ENCODE peak calls at places on chromosomes 11 and 22, in nine cellular contexts. Y is brain microvascular endothelial cell, O is body of pancreas, P is HCT116, N is IMR-90, M is AG04450, Q is fibroblast of lung, I is tibial artery, E is testis. C is an unnamed sample.
A peak's percentile ranks its signal among the peaks of the same experiment; 100 is the strongest.

GRCh38 chr11:14894657-14895598 is 2.9 kb upstream of the CYP2R1 start:
- DNase-seq in Y (no peak), O (no peak), P (no peak), N (peak; percentile 52), M (no peak), Q (peak; percentile 93), I (peak; percentile 70), E (peak; percentile 35), C (no peak)

GRCh38 chr11:5992604-5993251 is 5.9 kb upstream of the OR52L1 start:
- DNase-seq in Y (peak; percentile 8), O (no peak), P (peak; percentile 13), N (peak; percentile 7), M (no peak), Q (peak; percentile 4), I (no peak), E (no peak), C (no peak)

GRCh38 chr22:22348127-22348814 is 103.7 kb downstream of the VPREB1 start:
- DNase-seq in Y (no peak), O (no peak), P (peak; percentile 26), N (no peak), M (no peak), Q (no peak), I (no peak), E (peak; percentile 57), C (no peak)

GRCh38 chr11:12868315-12869073 is 140.6 kb upstream of the RASSF10 start:
- DNase-seq in Y (no peak), O (no peak), P (no peak), N (peak; percentile 27), M (no peak), Q (peak; percentile 31), I (no peak), E (no peak), C (no peak)

GRCh38 chr11:20015529-20016427 is 144.5 kb downstream of the DBX1 start:
- DNase-seq in Y (no peak), O (peak; percentile 37), P (no peak), N (no peak), M (no peak), Q (no peak), I (no peak), E (no peak), C (no peak)

GRCh38 chr11:18322818-18323570 is 627 bp downstream of the GTF2H1 start:
- DNase-seq in Y (no peak), O (no peak), P (no peak), N (no peak), M (no peak), Q (no peak), I (no peak), E (no peak), C (no peak)

GRCh38 chr22:50082961-50083461 is 2.2 kb downstream of the MLC1 start:
- DNase-seq in Y (no peak), O (no peak), P (no peak), N (no peak), M (no peak), Q (no peak), I (no peak), E (no peak), C (no peak)

GRCh38 chr22:23305321-23305910 is 125.1 kb downstream of the BCR start:
- DNase-seq in Y (peak; percentile 64), O (no peak), P (no peak), N (peak; percentile 80), M (no peak), Q (peak; percentile 61), I (peak; percentile 84), E (peak; percentile 26), C (no peak)

DNA sequence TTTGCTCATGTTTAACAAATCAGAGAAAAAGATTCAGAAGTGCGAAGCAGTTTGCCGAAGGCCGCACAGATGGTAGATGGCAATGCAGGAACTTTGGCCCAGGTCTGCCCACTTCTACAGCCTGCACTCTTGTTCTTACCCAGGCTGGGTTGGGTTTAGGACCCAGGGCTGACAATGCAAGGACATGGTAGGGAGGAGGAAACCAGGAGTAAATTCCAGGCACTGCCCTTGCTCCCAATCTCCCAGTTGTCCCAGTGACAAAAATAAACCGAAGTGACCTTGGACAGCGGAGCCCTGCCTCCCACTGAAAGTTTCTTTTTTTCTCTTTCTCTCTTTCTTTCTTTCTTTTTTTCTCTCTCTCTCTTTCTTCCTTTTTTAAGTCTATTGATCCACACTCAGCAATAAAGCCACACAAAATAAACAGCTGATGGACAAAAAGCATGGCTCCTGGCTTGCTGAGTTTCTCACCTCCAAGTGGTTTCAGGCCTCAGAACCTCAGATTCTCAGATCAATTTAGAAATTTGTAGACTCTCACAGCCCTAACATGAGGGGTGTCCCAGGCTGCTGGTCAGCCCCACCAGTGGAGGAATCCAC is 33.5 kb upstream of the FCHSD2 start:
- DNase-seq in Y (no peak), O (peak; percentile 49), P (no peak), N (no peak), M (no peak), Q (no peak), I (no peak), E (peak; percentile 72), C (no peak)
- H3K27ac ChIP-seq in Y (no peak overlapping the region), O (no peak overlapping the region), P (no peak overlapping the region), N (no peak overlapping the region), M (no peak overlapping the region), Q (no peak overlapping the region), I (peak overlapping the region; percentile 82), E (peak overlapping the region; percentile 77), C (no peak overlapping the region)

GRCh38 chr11:102615077-102615893 is 9.8 kb downstream of the MMP20 start:
- DNase-seq in Y (no peak), O (no peak), P (no peak), N (no peak), M (no peak), Q (no peak), I (no peak), E (no peak), C (no peak)
- H3K27ac ChIP-seq in Y (no peak overlapping the region), O (no peak overlapping the region), P (no peak overlapping the region), N (no peak overlapping the region), M (no peak overlapping the region), Q (no peak overlapping the region), I (no peak overlapping the region), E (no peak overlapping the region), C (no peak overlapping the region)

DNA sequence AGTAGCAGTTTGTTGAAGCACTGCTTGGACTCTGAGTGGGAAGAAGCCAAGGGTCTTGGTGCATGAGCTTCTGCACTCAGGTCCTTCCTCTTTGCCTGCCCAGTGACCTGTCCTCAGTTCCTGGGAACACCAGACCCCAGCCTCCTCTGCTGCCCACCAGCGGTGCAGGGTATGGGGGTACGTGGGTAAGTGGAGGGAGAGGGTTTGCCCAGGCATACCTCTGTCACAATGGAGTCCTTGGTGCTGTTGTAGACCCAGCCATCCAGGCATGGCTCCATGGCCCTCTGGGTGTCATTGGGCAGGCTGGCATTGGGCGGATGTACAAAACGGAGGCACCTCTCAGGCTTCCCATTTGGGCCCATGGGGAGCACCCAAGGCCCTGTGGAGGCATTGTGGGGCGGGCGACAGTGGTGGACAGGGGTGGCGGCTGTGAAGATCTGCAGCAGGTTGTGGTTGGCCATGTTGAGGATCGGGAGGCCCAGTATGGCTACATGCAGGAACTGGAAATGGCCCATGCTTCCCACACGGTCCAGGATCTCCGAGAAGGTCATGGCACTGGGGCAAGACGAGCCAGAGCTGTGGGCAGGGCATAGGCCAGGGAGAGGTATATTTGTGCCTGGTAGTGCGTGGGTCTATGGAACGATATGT is 1.1 kb downstream of the SLC22A8 start:
- DNase-seq in Y (no peak), O (no peak), P (no peak), N (no peak), M (no peak), Q (no peak), I (peak; percentile 57), E (no peak), C (no peak)
- H3K27ac ChIP-seq in Y (no peak overlapping the region), O (no peak overlapping the region), P (no peak overlapping the region), N (no peak overlapping the region), M (no peak overlapping the region), Q (no peak overlapping the region), I (no peak overlapping the region), E (no peak overlapping the region), C (no peak overlapping the region)

DNA sequence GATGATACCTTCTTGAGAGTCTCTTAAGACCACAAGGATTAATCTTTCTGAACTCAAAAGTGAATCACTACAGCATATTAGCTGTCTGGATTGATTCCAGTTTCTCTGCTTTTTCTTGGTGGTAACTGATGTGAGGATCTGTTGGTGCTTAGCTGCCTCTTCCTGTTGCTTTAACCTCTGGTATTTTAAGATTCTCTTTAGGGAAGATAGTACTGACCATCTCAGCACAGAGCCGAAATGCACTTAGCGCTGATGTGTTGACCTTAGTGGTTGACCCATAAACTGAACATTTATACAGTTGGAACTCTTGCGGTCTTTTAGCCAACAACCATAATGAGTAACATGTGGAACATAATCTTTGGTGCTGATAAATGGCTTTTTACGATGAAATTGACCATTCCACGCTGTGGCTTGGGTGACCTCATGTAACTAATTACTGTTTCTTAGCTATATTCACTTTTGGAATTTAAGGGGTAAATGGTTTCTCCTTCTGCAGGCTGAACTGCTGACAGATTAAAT is 33.7 kb downstream of the APLP2 start:
- DNase-seq in Y (peak; percentile 95), O (no peak), P (no peak), N (peak; percentile 96), M (peak; percentile 79), Q (peak; percentile 93), I (no peak), E (no peak), C (no peak)
- H3K27ac ChIP-seq in Y (no peak overlapping the region), O (peak overlapping the region; percentile 4), P (no peak overlapping the region), N (no peak overlapping the region), M (no peak overlapping the region), Q (no peak overlapping the region), I (no peak overlapping the region), E (no peak overlapping the region), C (peak overlapping the region; percentile 44)

DNA sequence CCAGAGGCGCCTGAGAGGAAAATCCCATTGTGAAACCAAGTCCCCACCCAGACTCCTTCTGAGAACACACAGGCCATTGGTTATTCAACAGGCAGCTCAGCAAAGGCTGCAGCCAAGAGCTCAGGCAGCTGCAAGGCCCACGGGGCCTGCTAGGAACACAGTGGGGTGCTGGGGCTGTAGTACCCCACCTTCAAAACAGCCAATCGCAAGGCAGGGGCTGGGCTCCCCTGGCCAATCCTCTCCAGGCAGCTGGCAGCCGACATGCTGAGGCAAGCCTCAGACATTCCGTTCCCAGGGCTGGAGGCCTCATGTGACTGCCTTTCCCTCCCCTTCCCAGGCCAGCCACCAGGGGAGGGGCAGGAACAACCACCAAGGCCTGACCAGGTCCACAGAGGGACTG is 6.6 kb downstream of the PRODH start:
- DNase-seq in Y (peak; percentile 37), O (no peak), P (no peak), N (no peak), M (no peak), Q (no peak), I (no peak), E (peak; percentile 49), C (no peak)
- H3K27ac ChIP-seq in Y (no peak overlapping the region), O (no peak overlapping the region), P (no peak overlapping the region), N (no peak overlapping the region), M (no peak overlapping the region), Q (no peak overlapping the region), I (no peak overlapping the region), E (no peak overlapping the region), C (no peak overlapping the region)

DNA sequence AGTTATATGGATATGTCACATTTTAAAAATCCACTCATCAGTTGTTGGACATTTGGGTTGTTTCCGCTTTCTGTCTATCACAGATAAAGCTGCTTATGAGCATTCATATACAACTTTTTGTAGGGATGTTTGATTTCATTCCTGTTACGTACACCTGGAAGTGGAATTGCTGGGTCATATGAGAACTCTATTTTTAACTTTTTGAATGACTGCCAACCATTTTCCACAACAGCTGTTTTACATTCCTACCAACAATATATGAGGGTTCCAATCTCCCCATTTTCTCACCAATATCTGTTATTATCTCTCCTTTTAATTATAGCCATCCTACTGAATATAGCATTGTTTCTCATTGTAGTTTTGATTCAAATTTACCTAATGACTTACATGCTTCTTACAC is 172.0 kb downstream of the UVRAG start:
- DNase-seq in Y (no peak), O (no peak), P (no peak), N (no peak), M (no peak), Q (no peak), I (no peak), E (no peak), C (no peak)
- H3K27ac ChIP-seq in Y (no peak overlapping the region), O (no peak overlapping the region), P (no peak overlapping the region), N (no peak overlapping the region), M (no peak overlapping the region), Q (no peak overlapping the region), I (no peak overlapping the region), E (no peak overlapping the region), C (no peak overlapping the region)